ENCODE peak calls at places on chromosomes 12 and 14, in seven cellular contexts. P is neural crest cell, B is upper lobe of right lung, I is bronchial epithelial cell, G is heart left ventricle, L is dorsolateral prefrontal cortex, Y is Peyer's patch. U is an unnamed sample.

GRCh38 chr12:75756112-75756511 is 244.7 kb upstream of the KRR1 start:
- DNase-seq in P (no peak), B (no peak), I (no peak), G (no peak), L (no peak), Y (no peak), U (no peak)

GRCh38 chr14:99261916-99262787 is 9.8 kb downstream of the BCL11B start:
- DNase-seq in P (no peak), B (no peak), I (no peak), G (no peak), L (no peak), Y (peak), U (no peak)

GRCh38 chr12:127108360-127109215 is 1158.4 kb upstream of the TMEM132C start:
- DNase-seq in P (peak), B (peak), I (peak), G (no peak), L (peak), Y (peak), U (peak)

GRCh38 chr12:27592548-27592947 is 68.5 kb downstream of the PPFIBP1 start:
- DNase-seq in P (no peak), B (no peak), I (peak), G (no peak), L (peak), Y (no peak), U (no peak)

GRCh38 chr12:72738811-72739210 is 466.6 kb downstream of the TRHDE start:
- DNase-seq in P (no peak), B (no peak), I (no peak), G (no peak), L (no peak), Y (no peak), U (no peak)

GRCh38 chr12:69238589-69239285 is 632 bp upstream of the CPSF6 start:
- DNase-seq in P (no peak), B (no peak), I (no peak), G (no peak), L (no peak), Y (no peak), U (no peak)

GRCh38 chr12:50246873-50247612 is 36.3 kb downstream of the LIMA1 start:
- DNase-seq in P (no peak), B (no peak), I (peak), G (no peak), L (no peak), Y (peak), U (no peak)

GRCh38 chr14:68167019-68167716 is 347.6 kb downstream of the RAD51B start:
- DNase-seq in P (no peak), B (no peak), I (no peak), G (no peak), L (no peak), Y (no peak), U (no peak)

GRCh38 chr14:53501361-53502320 is 348.5 kb upstream of the DDHD1 start:
- DNase-seq in P (no peak), B (no peak), I (peak), G (no peak), L (no peak), Y (no peak), U (no peak)

GRCh38 chr12:121241203-121241970 is 31.5 kb downstream of the P2RX4 start:
- DNase-seq in P (no peak), B (no peak), I (no peak), G (no peak), L (no peak), Y (no peak), U (no peak)

GRCh38 chr14:51139221-51139681 is 44.3 kb upstream of the TRIM9 start:
- DNase-seq in P (no peak), B (no peak), I (peak), G (no peak), L (no peak), Y (peak), U (no peak)

GRCh38 chr12:10235761-10236631 is 23.3 kb downstream of the GABARAPL1 start:
- DNase-seq in P (no peak), B (no peak), I (peak), G (no peak), L (no peak), Y (peak), U (no peak)

GRCh38 chr12:123034865-123035264 is 54.4 kb downstream of the ARL6IP4 start:
- DNase-seq in P (no peak), B (no peak), I (peak), G (no peak), L (no peak), Y (no peak), U (no peak)

GRCh38 chr14:71532349-71532748 is 399.9 kb upstream of the RGS6 start:
- DNase-seq in P (no peak), B (no peak), I (no peak), G (no peak), L (no peak), Y (no peak), U (no peak)

GRCh38 chr14:23128969-23129758 is 10.1 kb upstream of the CEBPE start:
- DNase-seq in P (no peak), B (no peak), I (no peak), G (no peak), L (no peak), Y (no peak), U (no peak)

GRCh38 chr14:90693413-90693812 is 122.8 kb downstream of the TTC7B start:
- DNase-seq in P (no peak), B (no peak), I (peak), G (no peak), L (no peak), Y (no peak), U (no peak)

GRCh38 chr12:122725452-122725851 is 5.2 kb downstream of the HCAR1 start:
- DNase-seq in P (no peak), B (no peak), I (no peak), G (no peak), L (no peak), Y (peak), U (no peak)

GRCh38 chr12:114933428-114934160 is 249.6 kb upstream of the TBX3 start:
- DNase-seq in P (no peak), B (no peak), I (no peak), G (no peak), L (no peak), Y (no peak), U (no peak)

GRCh38 chr12:25743679-25744078 is 190.6 kb upstream of the LMNTD1 start:
- DNase-seq in P (no peak), B (no peak), I (no peak), G (no peak), L (no peak), Y (no peak), U (no peak)

GRCh38 chr12:106123551-106123991 is 15.2 kb downstream of the NUAK1 start:
- DNase-seq in P (no peak), B (no peak), I (no peak), G (no peak), L (no peak), Y (no peak), U (no peak)

GRCh38 chr14:71403673-71404072 is 496.4 kb downstream of the PCNX1 start:
- DNase-seq in P (no peak), B (no peak), I (peak), G (no peak), L (no peak), Y (peak), U (no peak)

GRCh38 chr14:80974338-80975078 is 19.1 kb downstream of the TSHR start:
- DNase-seq in P (no peak), B (no peak), I (no peak), G (no peak), L (no peak), Y (no peak), U (no peak)

GRCh38 chr12:24945822-24946221 is 3.1 kb downstream of the BCAT1 start:
- DNase-seq in P (no peak), B (no peak), I (no peak), G (no peak), L (no peak), Y (no peak), U (no peak)

GRCh38 chr12:49875115-49875720 is 28.5 kb downstream of the FAIM2 start:
- DNase-seq in P (no peak), B (peak), I (no peak), G (peak), L (peak), Y (peak), U (no peak)

GRCh38 chr14:35333347-35333730 is 41.2 kb downstream of the PSMA6 start:
- DNase-seq in P (no peak), B (no peak), I (no peak), G (no peak), L (no peak), Y (peak), U (no peak)

GRCh38 chr14:63413009-63413408 is 94.3 kb upstream of the GPHB5 start:
- DNase-seq in P (no peak), B (no peak), I (no peak), G (no peak), L (no peak), Y (no peak), U (no peak)

GRCh38 chr12:94595152-94595551 is 55.2 kb downstream of the TMCC3 start:
- DNase-seq in P (no peak), B (no peak), I (no peak), G (no peak), L (no peak), Y (no peak), U (no peak)

DNA sequence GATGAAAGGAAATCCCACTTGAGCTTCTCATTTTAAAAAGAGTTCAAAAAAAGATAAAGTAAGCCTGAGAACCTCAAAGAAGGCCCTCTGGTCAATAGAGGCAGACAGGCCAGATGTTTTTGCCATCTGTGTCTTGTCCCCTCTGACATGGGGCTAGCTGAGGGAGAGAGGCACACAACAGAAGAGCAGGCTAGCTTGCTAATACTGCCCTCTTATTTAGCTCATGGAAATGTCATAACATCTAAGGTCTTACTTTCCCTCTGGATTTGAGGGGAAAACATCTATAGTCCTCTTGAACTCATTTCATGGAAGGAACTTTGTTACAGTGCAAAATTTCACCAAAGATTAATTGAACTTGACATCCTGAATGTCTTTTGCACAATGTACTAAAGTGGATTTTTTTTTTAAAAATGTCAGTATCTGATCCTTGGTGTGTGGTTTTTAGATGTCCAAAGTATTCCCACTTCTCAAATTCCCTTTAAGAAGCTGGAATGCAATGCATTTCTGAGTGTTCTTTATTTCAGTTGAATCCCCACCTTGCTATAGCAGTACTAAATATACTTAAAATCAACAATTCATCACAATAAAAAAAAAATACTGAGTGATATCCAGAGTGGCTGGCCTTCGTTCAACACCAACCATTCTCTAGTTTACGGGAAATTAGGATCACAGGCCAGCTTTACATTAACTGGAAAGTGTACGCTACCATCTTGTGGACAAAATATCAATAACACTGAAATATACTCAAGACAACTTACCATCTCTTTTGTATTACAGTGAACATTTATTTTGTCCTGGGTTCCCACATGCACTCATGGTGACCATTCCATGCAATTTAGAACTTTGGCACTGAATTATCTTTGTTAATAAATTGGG is 176.6 kb downstream of the PAH start:
- DNase-seq in P (no peak), B (no peak), I (peak), G (no peak), L (no peak), Y (no peak), U (no peak)
- TF ChIP-seq CTCF in P (peak), B (no peak), I (no peak), G (no peak), L (no peak), Y (no peak), U (no peak)

GRCh38 chr12:71371132-71371531 is 68.5 kb upstream of the LGR5 start:
- DNase-seq in P (no peak), B (no peak), I (peak), G (no peak), L (no peak), Y (no peak), U (no peak)
- TF ChIP-seq CTCF in P (no peak), B (no peak), I (no peak), G (no peak), L (no peak), Y (peak), U (peak)

GRCh38 chr12:18160901-18161300 is 70.9 kb upstream of the RERGL start:
- DNase-seq in P (no peak), B (no peak), I (peak), G (no peak), L (no peak), Y (no peak), U (no peak)

GRCh38 chr12:18153826-18154225 is 63.8 kb upstream of the RERGL start:
- DNase-seq in P (no peak), B (no peak), I (no peak), G (no peak), L (no peak), Y (no peak), U (no peak)

GRCh38 chr12:18158774-18159557 is 69.0 kb upstream of the RERGL start:
- DNase-seq in P (peak), B (no peak), I (peak), G (no peak), L (no peak), Y (peak), U (no peak)
- TF ChIP-seq CTCF in P (peak), B (peak), I (peak), G (peak), L (no peak), Y (peak), U (peak)

DNA sequence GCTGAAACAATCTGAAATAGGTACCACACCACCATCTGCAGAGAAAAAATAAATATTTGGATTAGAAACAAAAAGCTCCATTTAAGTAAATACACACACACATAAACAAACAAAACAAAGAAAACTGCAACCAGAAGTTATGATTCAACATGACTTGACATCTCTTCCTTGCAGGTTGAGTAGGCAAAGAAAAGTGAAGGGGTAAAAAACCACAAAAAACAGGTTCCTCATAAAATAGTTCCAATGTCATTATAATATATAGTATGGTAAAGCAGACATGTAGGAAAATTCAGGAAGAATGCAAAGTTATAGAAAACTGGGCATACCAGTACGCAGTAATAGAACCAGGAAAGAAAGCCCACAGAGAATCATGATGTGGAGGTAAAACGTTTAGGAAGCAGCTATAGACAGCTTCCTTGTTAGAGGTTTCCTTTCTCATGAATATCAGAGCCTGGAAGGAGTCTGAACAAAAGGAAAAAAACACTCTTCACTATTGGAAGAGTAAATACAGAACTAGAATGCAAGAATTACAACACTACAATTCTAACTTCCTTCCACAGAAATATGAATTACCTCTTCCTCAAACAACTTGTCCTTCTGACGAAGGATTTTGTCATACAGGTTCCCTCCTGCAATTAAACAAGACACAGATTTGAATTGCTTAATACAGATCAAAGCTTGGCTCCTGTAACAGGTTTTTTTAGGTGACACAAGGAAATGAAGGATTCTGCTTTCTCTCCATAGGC is 6.1 kb downstream of the NEK9 start:
- DNase-seq in P (no peak), B (no peak), I (peak), G (no peak), L (no peak), Y (no peak), U (no peak)
- TF ChIP-seq CTCF in P (no peak), B (no peak), I (no peak), G (no peak), L (no peak), Y (no peak), U (no peak)

GRCh38 chr14:45811155-45811554 is 558.2 kb upstream of the MIS18BP1 start:
- DNase-seq in P (no peak), B (no peak), I (no peak), G (no peak), L (no peak), Y (no peak), U (no peak)

GRCh38 chr14:45807187-45807586 is 554.2 kb upstream of the MIS18BP1 start:
- DNase-seq in P (no peak), B (no peak), I (no peak), G (no peak), L (no peak), Y (no peak), U (no peak)

DNA sequence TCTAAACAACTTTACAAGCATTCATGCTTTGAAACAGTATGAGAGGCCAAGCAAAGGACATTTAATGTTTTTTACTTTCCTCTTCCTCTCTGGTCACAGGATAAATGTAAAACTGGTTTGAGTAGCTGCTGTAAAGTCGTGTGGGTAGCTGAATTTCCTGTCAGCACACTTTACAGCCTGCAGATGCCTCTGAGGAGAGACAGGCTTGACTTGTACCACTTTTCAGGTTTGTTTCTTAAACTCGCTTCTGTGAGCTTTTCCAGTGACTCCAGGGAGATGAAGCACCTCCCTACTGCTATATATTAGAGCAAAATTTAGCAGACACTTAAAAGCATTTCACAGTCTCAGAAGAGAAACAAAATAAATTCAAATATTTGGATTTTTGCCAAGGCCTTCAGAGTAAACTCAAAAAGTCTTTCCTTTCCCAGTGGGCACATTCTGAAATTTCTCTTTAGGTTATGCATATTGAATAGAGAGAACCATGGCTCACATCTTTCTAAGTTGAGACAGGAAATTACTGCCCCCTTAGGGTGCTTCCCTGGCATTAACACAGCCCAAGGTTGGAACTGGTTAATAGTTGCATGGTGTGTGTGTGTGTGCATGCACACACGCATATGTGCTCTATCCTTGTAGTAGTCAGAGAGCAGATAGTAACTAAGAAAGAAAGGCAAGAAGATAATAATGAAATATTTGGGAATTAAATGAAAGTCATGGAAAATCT is 557.3 kb upstream of the MIS18BP1 start:
- DNase-seq in P (no peak), B (no peak), I (peak), G (no peak), L (no peak), Y (no peak), U (no peak)
- TF ChIP-seq CTCF in P (peak), B (peak), I (peak), G (no peak), L (no peak), Y (peak), U (peak)

U was measured in lower lobe of right lung.